ENCODE peak calls at places on chromosomes 16 and 17, in four cellular contexts. F is GM10248; E is neuronal stem cell; O is CD4-positive, CD25-positive, alpha-beta regulatory T cell. N is an unnamed sample.

GRCh38 chr17:8436169-8436932 is 667 bp downstream of the NDEL1 start:
- DNase-seq in F (peak), E (peak), O (peak), N (no peak)

GRCh38 chr17:80786470-80786869 is 205.2 kb upstream of the CHMP6 start:
- DNase-seq in F (no peak), E (no peak), O (no peak), N (no peak)

GRCh38 chr17:1730004-1730344 is 5.5 kb downstream of the WDR81 start:
- DNase-seq in F (no peak), E (no peak), O (no peak), N (no peak)

GRCh38 chr17:14156689-14157088 is 80.0 kb downstream of the CDRT15 start:
- DNase-seq in F (no peak), E (no peak), O (no peak), N (no peak)

GRCh38 chr17:28846231-28846630 is 3.6 kb upstream of the FAM222B start:
- DNase-seq in F (no peak), E (no peak), O (no peak), N (no peak)

GRCh38 chr16:72508196-72508595 is 336.2 kb upstream of the PMFBP1 start:
- DNase-seq in F (no peak), E (no peak), O (no peak), N (no peak)

GRCh38 chr17:48012151-48012520 is 25.5 kb downstream of the COPZ2 start:
- DNase-seq in F (peak), E (no peak), O (peak), N (peak)

GRCh38 chr17:39009471-39010085 is 42.4 kb upstream of the FBXO47 start:
- DNase-seq in F (no peak), E (no peak), O (no peak), N (no peak)

GRCh38 chr17:64773836-64774761 is 112.0 kb upstream of the SMURF2 start:
- DNase-seq in F (peak), E (no peak), O (no peak), N (no peak)

GRCh38 chr17:78986048-78986648 is 6.4 kb upstream of the LGALS3BP start:
- DNase-seq in F (no peak), E (no peak), O (no peak), N (no peak)

N was measured in naive B cell.